ENCODE peak calls at places on chromosomes 11 and 22, in five cellular contexts. Q is keratinocyte, S is pancreas, H is HCT116, O is prostate gland. V is an unnamed sample. For H3K4me1 and H3K36me3, the result is how much of the 10 kb centered on the place peaks cover.

GRCh38 chr22:44188986-44189630 is 8.4 kb downstream of the PARVG start:
- DNase-seq in S (no peak), O (no peak), H (no peak), Q (no peak), V (no peak)

GRCh38 chr22:49965291-49966040 is 4.9 kb downstream of the PIM3 start:
- DNase-seq in S (peak), H (no peak), O (no peak), Q (no peak), V (peak)

GRCh38 chr11:103024086-103024485 is 67.9 kb downstream of the DCUN1D5 start:
- DNase-seq in O (no peak), H (no peak), Q (no peak), S (no peak), V (no peak)

GRCh38 chr11:119419834-119420492 is 3.0 kb downstream of the THY1 start:
- DNase-seq in O (no peak), Q (no peak), S (no peak), H (no peak), V (no peak)

GRCh38 chr22:25113316-25113721 is 86.3 kb upstream of the CRYBB3 start:
- DNase-seq in O (no peak), Q (peak), S (no peak), H (no peak), V (no peak)

GRCh38 chr11:130945945-130946344 is 29.7 kb upstream of the SNX19 start:
- DNase-seq in S (peak), O (no peak), H (no peak), Q (no peak), V (peak)

GRCh38 chr11:1030556-1030955 is 6.0 kb downstream of the MUC6 start:
- DNase-seq in O (no peak), S (no peak), H (no peak), Q (no peak), V (no peak)

GRCh38 chr22:23125512-23126103 is 16.2 kb downstream of the RSPH14 start:
- DNase-seq in O (no peak), H (no peak), Q (no peak), S (no peak), V (no peak)

DNA sequence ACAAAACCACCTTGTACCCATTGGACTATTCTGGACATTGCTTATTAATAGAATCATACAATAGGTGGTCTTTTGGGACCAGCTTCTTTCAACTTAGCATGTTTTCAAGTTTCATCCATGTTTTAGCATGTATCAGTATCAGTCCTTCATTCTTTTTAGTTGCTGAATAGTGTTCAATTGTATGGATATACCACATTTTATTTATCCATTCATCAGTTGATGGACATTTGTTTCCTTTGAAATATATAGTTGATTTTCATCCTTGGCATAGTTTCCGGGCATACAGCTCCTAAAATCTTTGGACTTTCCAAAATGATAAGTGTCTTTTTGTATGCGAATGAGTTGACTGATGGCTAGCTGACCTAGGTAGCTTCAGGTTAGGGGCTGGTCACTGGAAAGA is 12.2 kb downstream of the PPP6R3 start:
- DNase-seq in S (no peak), H (no peak), O (no peak), Q (no peak), V (no peak)
- H3K4me1 ChIP-seq in S (under half), H (under half), O (under half), Q (under half), V (under half)

DNA sequence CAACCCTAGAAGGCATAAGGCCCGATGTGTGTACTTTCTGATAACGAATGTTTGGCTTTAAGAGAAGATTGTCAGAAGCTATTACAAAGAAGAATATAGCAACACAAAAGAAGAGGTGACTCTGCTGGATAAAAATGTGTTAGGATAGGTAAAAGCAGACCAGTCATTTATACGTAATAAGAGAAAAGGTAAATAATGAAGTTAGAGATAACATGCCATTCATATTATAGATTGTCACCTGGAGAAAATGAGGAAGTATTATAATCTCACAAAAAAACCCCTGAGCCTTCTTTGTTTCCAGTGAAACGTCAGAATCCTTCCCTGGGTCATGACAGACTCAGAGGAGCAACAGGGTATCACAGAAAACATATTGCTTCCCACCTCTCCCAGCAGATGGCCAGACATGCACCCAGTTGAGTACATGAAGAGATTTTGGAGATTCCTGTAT is 36.1 kb downstream of the PPFIA1 start:
- DNase-seq in Q (no peak), O (no peak), S (no peak), H (no peak), V (no peak)
- TF ChIP-seq CTCF in Q (no peak), O (no peak), S (no peak), H (no peak), V (no peak)

GRCh38 chr11:9750551-9750950 is 86.7 kb downstream of the SWAP70 start:
- DNase-seq in O (peak), S (no peak), H (no peak), Q (no peak), V (no peak)

GRCh38 chr11:9745411-9746211 is 81.7 kb downstream of the SWAP70 start:
- DNase-seq in S (no peak), O (no peak), H (no peak), Q (no peak), V (no peak)

GRCh38 chr11:9747229-9747628 is 83.4 kb downstream of the SWAP70 start:
- DNase-seq in O (no peak), S (no peak), Q (no peak), H (no peak), V (no peak)

GRCh38 chr11:9748361-9748970 is 84.6 kb downstream of the SWAP70 start:
- DNase-seq in Q (no peak), O (peak), S (peak), H (peak), V (no peak)

GRCh38 chr11:9747816-9748215 is 83.9 kb downstream of the SWAP70 start:
- DNase-seq in O (no peak), H (no peak), Q (no peak), S (no peak), V (no peak)
- H3K36me3 ChIP-seq in O (under half), H (under half), Q (under half), S (under half), V (under half)

DNA sequence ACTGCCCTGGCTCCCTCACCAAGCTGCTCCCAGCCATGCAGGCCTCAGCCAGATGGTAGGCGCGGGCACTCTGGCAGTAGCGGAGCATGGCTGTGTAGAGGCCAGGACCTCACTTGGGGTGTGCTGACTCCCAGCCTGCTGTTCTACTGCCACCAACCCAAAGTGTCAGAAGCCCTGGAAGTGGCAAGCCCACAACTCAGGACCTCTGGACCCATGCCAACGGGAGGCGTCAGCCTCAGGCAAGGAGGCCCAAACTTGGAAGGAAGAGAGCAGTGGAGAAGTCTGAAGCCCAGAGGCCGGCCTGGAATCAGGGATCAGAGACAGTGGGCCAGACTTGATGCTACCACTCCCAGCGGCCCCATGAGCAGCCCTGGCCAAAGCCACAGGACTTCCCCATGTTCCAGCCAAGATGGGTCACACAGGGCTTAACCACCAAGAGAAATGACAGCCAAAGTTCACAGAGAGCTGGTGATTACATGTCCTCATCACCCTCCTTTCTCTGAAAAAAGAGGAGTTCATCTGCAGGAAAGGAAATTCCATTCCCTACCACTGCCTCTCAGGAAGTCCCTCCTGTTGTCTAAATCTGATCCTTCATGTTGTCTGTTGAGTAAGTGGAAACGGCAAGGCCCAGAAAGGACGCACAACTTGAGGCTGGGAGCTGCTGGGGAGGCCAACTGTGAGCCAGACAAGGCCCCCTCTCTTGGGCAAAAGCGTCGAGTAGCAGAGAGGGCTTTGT is 4.4 kb downstream of the ARRB1 start:
- DNase-seq in S (no peak), Q (no peak), H (no peak), O (no peak), V (peak)
- H3K4me1 ChIP-seq in S (half or more), Q (under half), H (half or more), O (half or more), V (under half)

DNA sequence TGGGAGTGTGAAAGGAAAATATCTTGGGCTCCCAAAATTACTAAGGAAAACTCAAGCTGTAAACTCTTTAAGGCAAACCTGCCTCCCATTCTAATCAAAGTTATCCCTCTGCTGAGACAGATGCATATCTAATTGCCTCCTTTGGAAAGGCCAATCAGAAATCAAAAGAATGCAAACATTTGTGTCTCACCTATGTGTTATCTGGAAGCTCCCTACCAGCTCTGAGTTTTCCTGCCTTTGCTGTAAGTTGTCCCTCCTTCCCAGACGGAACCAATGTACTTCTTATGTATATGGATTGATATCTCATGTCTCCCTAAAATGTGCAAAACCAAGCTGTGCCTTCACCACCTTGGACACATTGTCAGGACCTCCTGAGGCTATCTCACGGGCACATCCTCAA is 95.8 kb downstream of the AASDHPPT start:
- DNase-seq in O (no peak), H (no peak), Q (no peak), S (no peak), V (no peak)
- TF ChIP-seq CTCF in O (no peak), H (no peak), Q (no peak), S (no peak), V (no peak)

GRCh38 chr11:95778699-95779098 is 10.9 kb downstream of the FAM76B start:
- DNase-seq in Q (no peak), H (no peak), O (no peak), S (no peak), V (no peak)
- H3K36me3 ChIP-seq in Q (under half), H (under half), O (under half), S (under half), V (under half)

GRCh38 chr22:17962168-17962567 is 62.2 kb downstream of the MICAL3 start:
- DNase-seq in S (no peak), Q (no peak), O (no peak), H (no peak), V (no peak)

GRCh38 chr22:17957683-17958082 is 66.7 kb downstream of the MICAL3 start:
- DNase-seq in Q (no peak), S (no peak), O (no peak), H (no peak), V (no peak)

GRCh38 chr22:17961443-17961729 is 63.0 kb downstream of the MICAL3 start:
- DNase-seq in Q (no peak), O (no peak), H (no peak), S (no peak), V (no peak)

GRCh38 chr22:17963015-17963414 is 61.3 kb downstream of the MICAL3 start:
- DNase-seq in O (no peak), Q (no peak), H (no peak), S (no peak), V (no peak)

GRCh38 chr22:17960695-17961442 is 63.5 kb downstream of the MICAL3 start:
- DNase-seq in Q (no peak), H (no peak), O (no peak), S (no peak), V (no peak)
- H3K4me1 ChIP-seq in Q (under half), H (under half), O (under half), S (under half), V (under half)

DNA sequence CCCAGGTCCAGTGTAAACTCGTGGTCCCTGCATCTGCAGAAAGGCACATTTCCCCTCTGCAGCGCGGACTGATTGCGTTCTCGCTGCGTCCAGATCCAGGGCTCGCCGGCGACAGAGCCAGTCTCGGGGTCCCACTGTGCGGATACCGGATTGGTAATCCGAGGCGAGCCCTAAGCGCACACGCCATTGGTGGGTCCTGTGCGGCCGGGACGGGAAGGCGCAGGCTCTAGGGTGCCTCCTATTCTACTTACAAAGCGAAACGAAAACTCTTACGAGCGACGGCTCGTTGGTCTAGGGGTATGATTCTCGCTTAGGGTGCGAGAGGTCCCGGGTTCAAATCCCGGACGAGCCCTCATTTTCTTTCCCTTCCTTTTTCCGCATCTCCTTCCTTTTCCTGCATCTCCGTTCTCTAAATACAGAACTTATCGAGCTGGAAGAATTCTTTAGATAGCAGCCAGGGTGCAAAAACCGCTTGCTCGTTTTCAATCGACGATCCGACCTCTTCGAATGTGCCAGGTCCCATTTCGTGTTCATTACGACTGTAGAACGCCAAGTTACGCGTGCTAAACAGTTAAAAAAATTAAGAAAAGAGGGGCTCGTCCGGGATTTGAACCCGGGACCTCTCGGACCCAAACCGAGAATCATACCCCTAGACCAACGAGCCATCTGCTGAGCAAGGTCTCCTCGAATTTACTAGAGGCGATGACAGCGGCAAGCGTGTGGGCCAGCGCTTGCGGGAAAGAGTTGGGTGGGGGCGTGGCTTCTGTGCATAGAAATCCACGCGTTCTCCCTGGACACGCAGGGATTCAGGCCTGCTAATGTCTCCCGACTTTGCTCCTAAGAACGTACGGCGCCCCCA is 29.2 kb upstream of the WNT11 start:
- DNase-seq in Q (peak), S (peak), O (peak), H (peak), V (peak)
- TF ChIP-seq CTCF in Q (no peak), S (no peak), O (no peak), H (no peak), V (no peak)

GRCh38 chr11:3707176-3707575 is 36.0 kb upstream of the CHRNA10 start:
- DNase-seq in Q (no peak), H (no peak), O (no peak), S (no peak), V (no peak)

GRCh38 chr11:3710485-3711259 is 39.5 kb upstream of the CHRNA10 start:
- DNase-seq in H (no peak), Q (no peak), S (no peak), O (no peak), V (no peak)

GRCh38 chr11:3709977-3710376 is 38.8 kb upstream of the CHRNA10 start:
- DNase-seq in S (no peak), Q (no peak), H (no peak), O (peak), V (no peak)

GRCh38 chr11:3712274-3712673 is 41.1 kb upstream of the CHRNA10 start:
- DNase-seq in Q (no peak), H (no peak), S (no peak), O (no peak), V (no peak)
- H3K36me3 ChIP-seq in Q (under half), H (half or more), S (under half), O (under half), V (under half)

GRCh38 chr11:65305501-65306268 is 9.0 kb upstream of the CDC42EP2 start:
- DNase-seq in O (peak), H (no peak), Q (no peak), S (peak), V (peak)
- H3K4me1 ChIP-seq in O (under half), H (under half), Q (under half), S (under half), V (under half)